ENCODE peak calls at places on chromosomes 1 and 21, in five cellular contexts. Q, E, C, U and O are unnamed samples. For H3K4me1, the result is how much of the 10 kb centered on the place peaks cover.

GRCh38 chr21:37365657-37366487 is 701 bp upstream of the DYRK1A start:
- DNase-seq in E (peak), Q (peak), U (peak), C (peak), O (peak)

GRCh38 chr21:46295177-46295711 is 9.1 kb downstream of the YBEY start:
- DNase-seq in U (peak), E (peak), C (no peak), Q (no peak), O (no peak)

GRCh38 chr21:23067672-23068071 is 2069.5 kb downstream of the NCAM2 start:
- DNase-seq in U (no peak), Q (no peak), E (no peak), C (no peak), O (no peak)

GRCh38 chr21:33682992-33683627 is 40.8 kb downstream of the ITSN1 start:
- DNase-seq in U (peak), Q (no peak), E (peak), C (no peak), O (no peak)

GRCh38 chr1:228323401-228323800 is 83.2 kb downstream of the TRIM11 start:
- DNase-seq in E (no peak), Q (no peak), C (no peak), U (no peak), O (no peak)

GRCh38 chr1:86258106-86258505 is 101.5 kb upstream of the COL24A1 start:
- DNase-seq in U (peak), Q (no peak), E (peak), C (no peak), O (no peak)

GRCh38 chr1:65469889-65470340 is 49.4 kb downstream of the LEPR start:
- DNase-seq in U (peak), C (no peak), Q (no peak), E (peak), O (no peak)

GRCh38 chr1:2282556-2283270 is 54.6 kb downstream of the SKI start:
- DNase-seq in U (no peak), Q (no peak), E (no peak), C (peak), O (no peak)

GRCh38 chr1:47738560-47739182 is 258.5 kb downstream of the TRABD2B start:
- DNase-seq in E (peak), Q (no peak), C (no peak), U (peak), O (no peak)

GRCh38 chr21:31577280-31577679 is 82.2 kb upstream of the SOD1 start:
- DNase-seq in C (no peak), U (peak), E (no peak), Q (no peak), O (no peak)

GRCh38 chr1:215777370-215777925 is 210.3 kb downstream of the KCTD3 start:
- DNase-seq in C (no peak), Q (no peak), U (peak), E (no peak), O (no peak)

GRCh38 chr1:25549273-25550154 is 6.1 kb downstream of the LDLRAP1 start:
- DNase-seq in Q (peak), E (peak), C (peak), U (no peak), O (peak)

GRCh38 chr1:219587817-219588561 is 24.9 kb downstream of the ZC3H11B start:
- DNase-seq in E (peak), Q (no peak), U (peak), C (no peak), O (no peak)

GRCh38 chr1:219544163-219544846 is 68.6 kb downstream of the ZC3H11B start:
- DNase-seq in Q (no peak), C (no peak), U (peak), E (no peak), O (no peak)

GRCh38 chr21:25385912-25386474 is 221.3 kb downstream of the MRPL39 start:
- DNase-seq in C (no peak), Q (peak), E (peak), U (peak), O (peak)

GRCh38 chr1:53134961-53135734 is 7.3 kb downstream of the SLC1A7 start:
- DNase-seq in U (no peak), Q (no peak), E (peak), C (no peak), O (no peak)

GRCh38 chr1:41394405-41394804 is 33.2 kb downstream of the FOXO6 start:
- DNase-seq in Q (no peak), U (no peak), C (no peak), E (no peak), O (no peak)

GRCh38 chr1:107277022-107277421 is 136.2 kb downstream of the NTNG1 start:
- DNase-seq in Q (peak), U (peak), E (peak), C (no peak), O (no peak)

GRCh38 chr21:44618504-44618903 is 6.6 kb downstream of the KRTAP10-8 start:
- DNase-seq in C (no peak), E (peak), Q (no peak), U (peak), O (no peak)

GRCh38 chr1:92446990-92447681 is 39.6 kb downstream of the GFI1 start:
- DNase-seq in E (peak), Q (no peak), C (no peak), U (no peak), O (no peak)

GRCh38 chr1:161900155-161900554 is 123.5 kb downstream of the OLFML2B start:
- DNase-seq in C (no peak), U (no peak), Q (no peak), E (no peak), O (no peak)

GRCh38 chr1:88946845-88947244 is 45.6 kb downstream of the KYAT3 start:
- DNase-seq in C (no peak), Q (no peak), U (peak), E (peak), O (no peak)

GRCh38 chr1:155651861-155652661 is 36.5 kb downstream of the YY1AP1 start:
- DNase-seq in Q (no peak), C (no peak), E (no peak), U (no peak), O (no peak)

GRCh38 chr1:219753901-219754300 is 141.0 kb upstream of the ZC3H11B start:
- DNase-seq in Q (no peak), U (no peak), E (no peak), C (no peak), O (no peak)

GRCh38 chr1:199859525-199859924 is 168.0 kb upstream of the NR5A2 start:
- DNase-seq in E (peak), U (peak), Q (no peak), C (no peak), O (no peak)

GRCh38 chr1:72830606-72831390 is 548.5 kb upstream of the NEGR1 start:
- DNase-seq in U (no peak), Q (no peak), E (no peak), C (no peak), O (no peak)

GRCh38 chr1:25814688-25815087 is 5.1 kb upstream of the MTFR1L start:
- DNase-seq in U (no peak), Q (no peak), C (no peak), E (no peak), O (no peak)

GRCh38 chr21:16913010-16913409 is 599.8 kb upstream of the CXADR start:
- DNase-seq in U (no peak), C (no peak), E (no peak), Q (no peak), O (no peak)

GRCh38 chr1:245067257-245067656 is 87.5 kb upstream of the KIF26B start:
- DNase-seq in E (peak), Q (no peak), C (no peak), U (no peak), O (no peak)

GRCh38 chr1:152109231-152109997 is 5.8 kb downstream of the TCHH start:
- DNase-seq in U (peak), Q (no peak), E (no peak), C (no peak), O (no peak)
- H3K4me1 ChIP-seq in U (under half), Q (under half), E (under half), C (under half), O (under half)

DNA sequence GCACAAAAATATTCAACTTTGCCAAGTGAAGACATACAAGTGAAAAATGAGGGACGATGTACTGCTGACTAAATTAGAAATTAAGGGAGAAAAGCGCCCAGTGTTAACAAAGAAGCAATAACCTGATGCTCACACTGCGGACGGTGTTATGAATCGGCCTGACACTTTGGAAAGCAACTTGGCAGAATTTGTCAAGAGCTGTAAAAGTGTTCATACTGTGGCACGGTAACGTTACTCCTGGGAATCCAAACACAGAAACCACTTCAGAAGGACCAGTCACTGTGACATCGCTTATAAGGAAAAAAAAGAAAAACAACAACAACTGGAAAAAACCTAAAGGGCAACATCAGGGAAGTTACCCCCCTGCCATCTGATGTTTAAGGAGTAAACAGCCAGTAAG is 27.8 kb downstream of the CAPZB start:
- DNase-seq in U (no peak), E (no peak), Q (no peak), C (no peak), O (no peak)
- H3K4me1 ChIP-seq in U (under half), E (under half), Q (under half), C (half or more), O (half or more)

GRCh38 chr1:221962385-221962784 is 220.5 kb upstream of the DUSP10 start:
- DNase-seq in E (no peak), Q (no peak), U (no peak), C (no peak), O (no peak)
- H3K4me1 ChIP-seq in E (under half), Q (under half), U (under half), C (under half), O (under half)

GRCh38 chr1:23528245-23528978 is 2.6 kb downstream of the E2F2 start:
- DNase-seq in U (peak), E (peak), Q (peak), C (peak), O (peak)

GRCh38 chr1:23527366-23527765 is 3.7 kb downstream of the E2F2 start:
- DNase-seq in C (no peak), U (no peak), Q (no peak), E (no peak), O (no peak)

GRCh38 chr1:23530750-23531651 is at the start of gene E2F2:
- DNase-seq in U (peak), E (peak), Q (peak), C (peak), O (peak)

GRCh38 chr1:23530089-23530749 is 814 bp downstream of the E2F2 start:
- DNase-seq in U (no peak), C (no peak), Q (peak), E (no peak), O (peak)

GRCh38 chr1:23529146-23530088 is 1.6 kb downstream of the E2F2 start:
- DNase-seq in U (no peak), Q (peak), E (no peak), C (no peak), O (peak)
- H3K4me1 ChIP-seq in U (under half), Q (half or more), E (under half), C (half or more), O (half or more)